ENCODE peak calls at places on chromosome 17, in six cellular contexts. One of them, this sample, is unnamed.

GRCh38 chr17:57277923-57278604 is 21.7 kb downstream of the MSI2 start:
- DNase-seq in lower leg skin: no peak
- DNase-seq in HL-60: no peak
- DNase-seq in CD4-positive, CD25-positive, alpha-beta regulatory T cell: peak
- DNase-seq in DND-41: peak
- DNase-seq in sigmoid colon: no peak
- DNase-seq in this sample: no peak

GRCh38 chr17:75325348-75325747 is 36.1 kb upstream of the SLC25A19 start:
- DNase-seq in HL-60: no peak
- DNase-seq in DND-41: no peak
- DNase-seq in sigmoid colon: no peak
- DNase-seq in CD4-positive, CD25-positive, alpha-beta regulatory T cell: no peak
- DNase-seq in lower leg skin: no peak
- DNase-seq in this sample: no peak

GRCh38 chr17:22512057-22512456 is 819.7 kb downstream of the KCNJ18 start:
- DNase-seq in CD4-positive, CD25-positive, alpha-beta regulatory T cell: no peak
- DNase-seq in HL-60: no peak
- DNase-seq in DND-41: no peak
- DNase-seq in sigmoid colon: no peak
- DNase-seq in lower leg skin: no peak
- DNase-seq in this sample: no peak

GRCh38 chr17:83036666-83037065 is 42.7 kb upstream of the METRNL start:
- DNase-seq in DND-41: no peak
- DNase-seq in HL-60: no peak
- DNase-seq in sigmoid colon: no peak
- DNase-seq in lower leg skin: no peak
- DNase-seq in CD4-positive, CD25-positive, alpha-beta regulatory T cell: no peak
- DNase-seq in this sample: no peak

GRCh38 chr17:49997773-49998703 is 3.0 kb upstream of the DLX3 start:
- DNase-seq in sigmoid colon: peak
- DNase-seq in lower leg skin: peak
- DNase-seq in HL-60: peak
- DNase-seq in DND-41: peak
- DNase-seq in CD4-positive, CD25-positive, alpha-beta regulatory T cell: peak
- DNase-seq in this sample: peak

GRCh38 chr17:39402890-39403605 is 1.6 kb upstream of the FBXL20 start:
- DNase-seq in HL-60: no peak
- DNase-seq in CD4-positive, CD25-positive, alpha-beta regulatory T cell: no peak
- DNase-seq in lower leg skin: no peak
- DNase-seq in DND-41: no peak
- DNase-seq in sigmoid colon: no peak
- DNase-seq in this sample: no peak

GRCh38 chr17:40345161-40346034 is 19.1 kb downstream of the GJD3 start:
- DNase-seq in DND-41: no peak
- DNase-seq in sigmoid colon: peak
- DNase-seq in HL-60: no peak
- DNase-seq in lower leg skin: no peak
- DNase-seq in CD4-positive, CD25-positive, alpha-beta regulatory T cell: no peak
- DNase-seq in this sample: no peak

GRCh38 chr17:16406742-16407674 is 8.4 kb upstream of the TRPV2 start:
- DNase-seq in DND-41: no peak
- DNase-seq in CD4-positive, CD25-positive, alpha-beta regulatory T cell: no peak
- DNase-seq in HL-60: no peak
- DNase-seq in lower leg skin: no peak
- DNase-seq in sigmoid colon: no peak
- DNase-seq in this sample: no peak

GRCh38 chr17:63919311-63919723 is 678 bp upstream of the GH1 start:
- DNase-seq in CD4-positive, CD25-positive, alpha-beta regulatory T cell: peak
- DNase-seq in sigmoid colon: peak
- DNase-seq in HL-60: peak
- DNase-seq in DND-41: peak
- DNase-seq in lower leg skin: peak
- DNase-seq in this sample: peak

GRCh38 chr17:48045270-48046001 is 2.7 kb upstream of the NFE2L1 start:
- DNase-seq in CD4-positive, CD25-positive, alpha-beta regulatory T cell: no peak
- DNase-seq in DND-41: no peak
- DNase-seq in HL-60: no peak
- DNase-seq in lower leg skin: peak
- DNase-seq in sigmoid colon: no peak
- DNase-seq in this sample: no peak

GRCh38 chr17:7177954-7178477 is 1.2 kb downstream of the ASGR1 start:
- DNase-seq in CD4-positive, CD25-positive, alpha-beta regulatory T cell: no peak
- DNase-seq in lower leg skin: no peak
- DNase-seq in HL-60: no peak
- DNase-seq in sigmoid colon: peak
- DNase-seq in DND-41: peak
- DNase-seq in this sample: peak

GRCh38 chr17:7177210-7177953 is 1.8 kb downstream of the ASGR1 start:
- DNase-seq in CD4-positive, CD25-positive, alpha-beta regulatory T cell: peak
- DNase-seq in lower leg skin: peak
- DNase-seq in HL-60: no peak
- DNase-seq in sigmoid colon: peak
- DNase-seq in DND-41: peak
- DNase-seq in this sample: peak

GRCh38 chr17:7178973-7179316 is 225 bp downstream of the ASGR1 start:
- DNase-seq in lower leg skin: no peak
- DNase-seq in CD4-positive, CD25-positive, alpha-beta regulatory T cell: no peak
- DNase-seq in DND-41: no peak
- DNase-seq in HL-60: no peak
- DNase-seq in sigmoid colon: peak
- DNase-seq in this sample: no peak

GRCh38 chr17:7176870-7177209 is 2.3 kb downstream of the ASGR1 start:
- DNase-seq in lower leg skin: no peak
- DNase-seq in sigmoid colon: no peak
- DNase-seq in CD4-positive, CD25-positive, alpha-beta regulatory T cell: no peak
- DNase-seq in HL-60: no peak
- DNase-seq in DND-41: no peak
- DNase-seq in this sample: no peak

DNA sequence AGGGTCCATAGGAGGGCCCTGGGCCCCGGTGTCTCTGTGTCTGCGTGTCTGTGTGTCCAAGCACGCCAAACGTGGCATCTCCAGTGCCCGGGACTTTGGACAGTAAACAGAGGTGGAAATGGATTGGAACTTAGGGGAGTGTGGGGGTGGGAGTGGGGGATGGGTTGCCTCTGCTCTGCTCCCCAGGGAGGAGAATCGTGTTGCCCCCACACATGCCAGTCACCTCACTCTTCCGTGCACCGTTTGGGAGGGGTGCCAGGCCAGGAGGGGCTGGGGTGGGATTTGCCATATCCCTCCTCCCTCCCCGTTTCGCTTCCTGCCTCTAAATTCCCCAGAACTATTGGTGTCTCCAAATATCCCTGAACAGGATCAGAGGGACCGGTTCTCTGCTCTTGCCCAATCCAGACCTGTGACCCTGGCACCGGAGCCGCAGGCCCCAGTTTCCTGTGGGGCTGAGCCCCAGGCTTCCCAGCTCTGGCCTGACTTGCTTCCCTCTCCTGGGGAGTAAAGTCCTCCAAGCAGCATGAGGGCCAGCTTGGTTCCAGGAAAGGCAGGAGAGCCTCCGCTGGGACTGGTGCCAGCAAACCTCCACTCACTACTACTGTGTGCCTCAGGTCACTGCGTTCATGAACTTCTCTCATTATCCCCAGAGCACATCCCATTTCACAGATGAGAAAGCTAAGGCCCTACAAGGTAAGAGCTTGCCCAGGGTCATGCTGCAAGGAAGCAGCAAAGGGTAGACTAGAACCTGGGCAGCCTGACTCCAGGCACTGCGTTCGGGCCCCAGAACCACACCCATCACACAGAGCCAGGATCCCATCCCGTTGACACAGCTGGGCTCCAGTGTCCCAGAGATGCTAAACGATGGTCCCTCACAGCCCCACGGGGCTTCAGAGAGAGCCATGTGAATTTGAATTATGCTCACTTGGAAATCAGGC is at the start of gene ASGR1:
- DNase-seq in DND-41: no peak
- DNase-seq in HL-60: no peak
- DNase-seq in CD4-positive, CD25-positive, alpha-beta regulatory T cell: no peak
- DNase-seq in sigmoid colon: peak
- DNase-seq in lower leg skin: no peak
- DNase-seq in this sample: no peak
- H3K4me3 ChIP-seq in DND-41: peak
- H3K4me3 ChIP-seq in HL-60: no peak
- H3K4me3 ChIP-seq in CD4-positive, CD25-positive, alpha-beta regulatory T cell: no peak
- H3K4me3 ChIP-seq in sigmoid colon: no peak
- H3K4me3 ChIP-seq in lower leg skin: no peak
- H3K4me3 ChIP-seq in this sample: peak

DNA sequence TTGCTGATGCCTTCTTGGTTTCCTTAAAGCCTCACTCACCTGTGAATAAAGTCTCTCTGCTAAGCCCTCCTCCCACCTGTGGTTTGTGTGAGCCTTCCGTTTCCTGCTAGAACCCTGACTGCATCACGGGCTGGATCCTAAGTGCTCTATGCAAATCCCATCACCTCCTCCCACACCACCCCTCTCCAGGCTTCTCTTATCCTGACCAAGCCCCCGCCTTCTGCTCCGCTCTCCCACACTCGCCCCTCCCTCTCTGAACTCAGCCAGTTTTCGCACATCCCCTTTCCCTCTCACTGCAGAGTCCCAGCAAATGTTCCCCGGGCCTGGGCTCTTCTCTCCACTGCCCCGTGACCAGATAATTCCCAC is 51.8 kb downstream of the PIMREG start:
- DNase-seq in sigmoid colon: peak
- DNase-seq in HL-60: no peak
- DNase-seq in lower leg skin: no peak
- DNase-seq in DND-41: no peak
- DNase-seq in CD4-positive, CD25-positive, alpha-beta regulatory T cell: peak
- DNase-seq in this sample: no peak
- H3K4me3 ChIP-seq in sigmoid colon: no peak
- H3K4me3 ChIP-seq in HL-60: no peak
- H3K4me3 ChIP-seq in lower leg skin: no peak
- H3K4me3 ChIP-seq in DND-41: no peak
- H3K4me3 ChIP-seq in CD4-positive, CD25-positive, alpha-beta regulatory T cell: peak
- H3K4me3 ChIP-seq in this sample: no peak

GRCh38 chr17:2798679-2799078 is 2.4 kb downstream of the RAP1GAP2 start:
- DNase-seq in HL-60: no peak
- DNase-seq in lower leg skin: no peak
- DNase-seq in sigmoid colon: no peak
- DNase-seq in DND-41: no peak
- DNase-seq in CD4-positive, CD25-positive, alpha-beta regulatory T cell: no peak
- DNase-seq in this sample: no peak

GRCh38 chr17:2796164-2797140 is at the start of gene RAP1GAP2:
- DNase-seq in DND-41: peak
- DNase-seq in sigmoid colon: peak
- DNase-seq in lower leg skin: peak
- DNase-seq in CD4-positive, CD25-positive, alpha-beta regulatory T cell: peak
- DNase-seq in HL-60: peak
- DNase-seq in this sample: no peak

GRCh38 chr17:2798188-2798587 is 1.9 kb downstream of the RAP1GAP2 start:
- DNase-seq in lower leg skin: no peak
- DNase-seq in HL-60: no peak
- DNase-seq in DND-41: no peak
- DNase-seq in CD4-positive, CD25-positive, alpha-beta regulatory T cell: no peak
- DNase-seq in sigmoid colon: no peak
- DNase-seq in this sample: no peak

GRCh38 chr17:2797632-2798031 is 1.4 kb downstream of the RAP1GAP2 start:
- DNase-seq in HL-60: no peak
- DNase-seq in DND-41: no peak
- DNase-seq in lower leg skin: no peak
- DNase-seq in sigmoid colon: no peak
- DNase-seq in CD4-positive, CD25-positive, alpha-beta regulatory T cell: no peak
- DNase-seq in this sample: no peak

GRCh38 chr17:2797226-2797625 is 988 bp downstream of the RAP1GAP2 start:
- DNase-seq in sigmoid colon: no peak
- DNase-seq in HL-60: no peak
- DNase-seq in CD4-positive, CD25-positive, alpha-beta regulatory T cell: no peak
- DNase-seq in DND-41: no peak
- DNase-seq in lower leg skin: no peak
- DNase-seq in this sample: no peak
- H3K4me3 ChIP-seq in sigmoid colon: peak
- H3K4me3 ChIP-seq in HL-60: peak
- H3K4me3 ChIP-seq in CD4-positive, CD25-positive, alpha-beta regulatory T cell: peak
- H3K4me3 ChIP-seq in DND-41: no peak
- H3K4me3 ChIP-seq in lower leg skin: no peak
- H3K4me3 ChIP-seq in this sample: no peak

GRCh38 chr17:77459018-77459755 is 318.4 kb downstream of the SEC14L1 start:
- DNase-seq in lower leg skin: no peak
- DNase-seq in HL-60: no peak
- DNase-seq in DND-41: peak
- DNase-seq in sigmoid colon: no peak
- DNase-seq in CD4-positive, CD25-positive, alpha-beta regulatory T cell: no peak
- DNase-seq in this sample: no peak
- H3K4me3 ChIP-seq in lower leg skin: no peak
- H3K4me3 ChIP-seq in HL-60: no peak
- H3K4me3 ChIP-seq in DND-41: peak
- H3K4me3 ChIP-seq in sigmoid colon: no peak
- H3K4me3 ChIP-seq in CD4-positive, CD25-positive, alpha-beta regulatory T cell: peak
- H3K4me3 ChIP-seq in this sample: no peak

DNA sequence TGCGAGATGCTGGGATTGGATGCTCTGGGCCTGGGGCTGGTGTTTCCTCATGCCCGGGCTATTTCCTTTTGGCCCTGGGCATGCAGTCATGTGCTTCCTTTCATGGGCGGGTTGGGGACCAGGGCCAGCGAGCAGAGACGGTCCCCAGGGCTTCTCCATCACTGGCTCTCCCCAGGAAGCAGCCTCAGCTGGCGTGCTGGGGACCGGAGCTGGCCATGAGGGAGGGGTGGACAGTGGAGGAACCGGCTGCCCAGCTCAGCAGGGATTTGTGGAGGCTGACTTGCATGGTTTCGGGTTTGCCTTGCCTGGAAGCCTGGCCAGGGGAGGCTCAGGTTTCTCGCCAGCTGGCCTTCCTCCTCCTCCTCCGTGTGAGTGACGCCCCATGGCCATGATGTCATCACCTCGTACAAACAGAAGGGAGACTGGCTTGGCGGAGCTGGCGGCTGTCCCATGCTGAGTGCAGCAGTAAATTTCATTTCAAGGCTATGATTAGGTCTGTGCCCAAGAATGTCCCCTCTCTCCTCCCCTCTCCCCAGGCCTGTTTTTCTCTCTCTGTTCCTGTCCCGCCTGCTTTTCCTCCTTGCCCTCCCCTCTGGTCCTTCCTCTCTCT is 8.9 kb upstream of the TIMP2 start:
- DNase-seq in HL-60: no peak
- DNase-seq in sigmoid colon: peak
- DNase-seq in DND-41: no peak
- DNase-seq in lower leg skin: peak
- DNase-seq in CD4-positive, CD25-positive, alpha-beta regulatory T cell: no peak
- DNase-seq in this sample: peak
- H3K4me3 ChIP-seq in HL-60: no peak
- H3K4me3 ChIP-seq in sigmoid colon: peak
- H3K4me3 ChIP-seq in DND-41: no peak
- H3K4me3 ChIP-seq in lower leg skin: no peak
- H3K4me3 ChIP-seq in CD4-positive, CD25-positive, alpha-beta regulatory T cell: no peak
- H3K4me3 ChIP-seq in this sample: peak

DNA sequence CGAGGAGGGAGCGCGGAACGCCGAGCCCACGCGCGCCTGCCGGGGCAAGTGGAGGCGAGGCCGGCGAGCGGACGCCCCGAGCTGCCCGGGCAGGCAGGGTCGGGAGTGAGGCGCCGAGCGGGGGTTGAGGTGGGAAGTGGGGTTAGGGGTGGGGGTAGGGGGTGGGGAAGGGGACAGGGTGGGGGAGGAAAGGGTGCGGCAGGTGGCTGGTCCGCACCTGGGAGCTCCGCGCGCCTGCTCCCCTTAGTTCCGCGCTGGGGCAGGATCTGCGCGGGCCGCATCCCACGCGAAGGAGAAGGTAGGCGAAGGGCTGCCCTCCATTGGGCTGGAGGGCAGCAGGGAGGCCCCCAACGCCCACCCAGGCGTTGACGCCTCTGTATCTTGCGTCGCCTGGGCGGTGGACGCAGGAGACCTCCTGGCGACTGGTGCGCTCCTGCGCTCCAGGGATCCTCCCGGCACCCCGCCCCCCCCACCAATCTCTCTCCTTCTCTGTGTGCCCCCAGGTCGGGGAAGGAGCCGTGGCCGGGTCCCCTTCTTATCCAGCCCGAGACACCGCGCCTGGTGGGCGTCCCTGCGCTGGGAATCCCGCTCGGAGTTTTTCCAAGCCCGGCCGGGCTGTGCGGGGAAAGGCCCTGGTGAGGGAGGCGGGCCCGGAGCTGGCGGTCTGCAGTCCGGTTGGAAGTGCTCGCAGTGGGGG is 51.3 kb upstream of the AMZ2 start:
- DNase-seq in CD4-positive, CD25-positive, alpha-beta regulatory T cell: no peak
- DNase-seq in lower leg skin: no peak
- DNase-seq in HL-60: no peak
- DNase-seq in sigmoid colon: no peak
- DNase-seq in DND-41: no peak
- DNase-seq in this sample: no peak
- H3K4me3 ChIP-seq in CD4-positive, CD25-positive, alpha-beta regulatory T cell: no peak
- H3K4me3 ChIP-seq in lower leg skin: peak
- H3K4me3 ChIP-seq in HL-60: peak
- H3K4me3 ChIP-seq in sigmoid colon: peak
- H3K4me3 ChIP-seq in DND-41: no peak
- H3K4me3 ChIP-seq in this sample: peak

This sample was measured in dorsolateral prefrontal cortex.